ENCODE peak calls at places on chromosomes 12 and 14, in four cellular contexts. H is tibial artery, J is cardiac fibroblast, T is adrenal gland. C is an unnamed sample.

GRCh38 chr12:47938093-47938492 is 25.3 kb upstream of the TMEM106C start:
- DNase-seq in T (no peak), H (no peak), J (no peak), C (peak)

GRCh38 chr12:51726931-51727330 is 121.6 kb downstream of the FIGNL2 start:
- DNase-seq in H (no peak), T (no peak), J (no peak), C (no peak)

GRCh38 chr14:85572845-85573244 is 42.9 kb downstream of the FLRT2 start:
- DNase-seq in J (peak), H (no peak), T (no peak), C (peak)

GRCh38 chr12:88578274-88578673 is 2.0 kb downstream of the KITLG start:
- DNase-seq in H (no peak), J (no peak), T (no peak), C (peak)

GRCh38 chr12:88453323-88453722 is 126.9 kb downstream of the KITLG start:
- DNase-seq in H (no peak), J (no peak), T (no peak), C (peak)

GRCh38 chr12:6533653-6534157 is 612 bp upstream of the GAPDH start:
- DNase-seq in T (peak), J (peak), H (peak), C (peak)

GRCh38 chr14:76768201-76768656 is 7.0 kb downstream of the VASH1 start:
- DNase-seq in J (peak), T (peak), H (peak), C (no peak)

GRCh38 chr12:52805000-52805399 is 8.9 kb downstream of the KRT4 start:
- DNase-seq in J (no peak), H (no peak), T (no peak), C (no peak)

GRCh38 chr12:92045852-92046251 is 99.8 kb downstream of the BTG1 start:
- DNase-seq in T (no peak), H (no peak), J (no peak), C (no peak)

GRCh38 chr12:82411561-82412230 is 53.4 kb downstream of the METTL25 start:
- DNase-seq in H (no peak), J (no peak), T (no peak), C (no peak)

DNA sequence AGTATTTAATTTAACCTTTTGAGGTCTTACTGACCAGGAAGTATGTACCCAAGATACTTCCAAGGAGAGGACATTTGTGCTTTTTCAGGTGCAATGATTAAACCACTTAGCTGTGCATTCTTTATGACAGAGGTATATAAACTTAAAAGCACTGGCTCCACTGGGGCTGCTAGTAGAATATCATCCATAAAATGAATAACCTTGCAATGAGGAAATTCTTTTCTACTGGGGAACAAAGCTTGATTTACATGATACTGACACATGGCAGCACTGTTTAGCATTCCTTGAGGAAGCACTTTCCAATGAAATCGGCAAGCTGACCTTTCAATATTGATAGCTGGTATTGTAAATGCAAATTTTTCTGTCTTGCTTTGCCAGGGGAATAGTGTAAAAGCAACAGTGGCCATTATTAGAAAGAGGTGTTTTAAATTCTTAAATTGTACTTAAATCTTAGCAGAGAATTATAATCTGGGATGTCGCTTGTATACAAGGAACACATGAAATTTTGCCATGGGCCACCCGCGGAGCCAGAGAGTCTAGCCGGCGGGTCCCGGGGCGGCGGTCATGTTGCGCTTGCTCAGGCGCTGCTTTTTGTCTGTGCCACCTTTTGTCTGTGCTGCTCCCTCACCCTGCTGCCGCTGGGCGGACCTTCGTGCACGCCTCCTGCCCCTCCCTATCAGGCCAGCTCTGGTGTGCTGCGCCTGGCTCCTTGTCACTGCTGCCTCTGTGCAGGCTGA is 20.9 kb upstream of the BLTP3B start:
- DNase-seq in H (peak), T (peak), J (peak), C (peak)
- H3K4me3 ChIP-seq in H (peak), T (no peak), J (peak), C (no peak)

DNA sequence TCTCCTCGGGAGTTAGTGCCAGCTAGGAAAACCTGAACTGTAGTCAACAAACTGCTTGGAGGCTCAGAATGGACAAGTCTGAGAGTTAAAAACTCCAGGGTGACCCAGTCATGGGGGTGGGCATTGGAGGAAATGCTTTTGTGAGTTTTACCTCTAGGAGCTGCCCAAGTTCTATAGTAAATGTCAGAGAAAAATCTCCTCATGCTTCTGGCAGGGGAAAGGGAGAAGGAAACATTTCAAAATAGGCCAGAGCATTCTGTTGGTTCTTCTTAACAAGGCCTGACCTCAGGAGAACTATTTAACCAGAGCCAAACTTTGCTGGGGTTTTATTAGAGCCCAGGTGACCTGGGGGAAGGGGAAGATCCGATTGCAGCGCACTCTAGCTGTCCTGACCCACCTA is 12.3 kb downstream of the NINJ2 start:
- DNase-seq in T (no peak), J (peak), H (no peak), C (no peak)
- TF ChIP-seq CTCF in T (no peak), J (no peak), H (no peak), C (no peak)

DNA sequence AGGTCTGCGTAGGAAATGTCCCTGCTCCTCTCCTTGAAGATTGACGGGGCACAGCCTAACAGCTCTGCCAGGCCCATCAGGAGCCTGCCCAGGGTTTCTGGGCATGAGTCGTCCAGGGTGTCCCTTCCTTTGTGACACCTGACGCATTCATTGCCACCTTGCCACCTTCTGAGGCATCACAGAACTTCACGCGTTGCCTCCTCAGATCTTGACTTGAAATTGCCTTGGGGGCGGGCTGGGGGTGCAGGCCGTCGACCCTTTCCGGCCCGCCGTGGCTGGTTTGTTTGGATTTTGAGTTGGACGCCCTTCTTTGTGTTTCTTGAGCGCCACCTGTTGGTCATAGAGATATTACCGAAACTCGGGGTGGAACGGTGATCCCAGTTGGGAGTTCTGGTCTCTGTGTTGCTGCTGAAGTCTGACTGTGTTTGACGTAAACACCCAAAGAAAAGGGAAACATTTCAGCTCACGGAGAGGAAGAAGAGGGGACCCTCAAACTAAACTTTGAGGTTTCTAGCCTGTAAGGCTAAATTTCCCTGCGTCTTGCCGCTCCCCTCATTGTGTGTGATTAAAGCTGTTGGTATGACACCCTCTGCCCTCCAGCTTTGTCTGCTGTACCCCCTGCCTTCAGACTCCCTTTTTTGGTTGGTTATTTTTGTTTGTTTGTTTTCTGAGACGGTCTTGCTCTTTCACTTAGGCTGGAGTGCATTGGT is 44.6 kb downstream of the MLXIP start:
- DNase-seq in H (peak), J (peak), T (peak), C (peak)
- H3K4me3 ChIP-seq in H (no peak), J (no peak), T (no peak), C (no peak)

GRCh38 chr12:112179936-112180335 is 54.6 kb downstream of the TRAFD1 start:
- DNase-seq in T (no peak), H (no peak), J (no peak), C (no peak)
- TF ChIP-seq CTCF in T (no peak), H (no peak), J (no peak), C (no peak)

DNA sequence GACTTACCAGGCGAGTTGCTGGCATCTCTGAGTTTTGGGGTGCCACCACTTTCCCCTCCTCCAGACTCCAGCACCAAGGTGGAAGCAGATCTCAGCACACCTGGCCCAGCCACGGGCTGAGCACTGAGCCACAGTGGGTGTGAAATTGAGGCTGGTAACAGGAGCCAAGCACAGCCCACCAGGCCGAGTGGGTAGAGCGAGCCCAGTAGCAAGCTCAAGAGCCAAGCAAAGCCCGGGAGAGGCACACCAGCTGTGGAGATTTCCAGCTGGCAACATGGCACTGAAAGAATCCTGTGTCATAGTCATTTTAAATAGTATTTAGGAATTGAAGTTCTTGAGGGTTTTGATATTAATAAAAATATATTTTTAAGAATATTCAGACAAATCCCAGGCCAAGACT is 596.2 kb upstream of the TMEM132C start:
- DNase-seq in J (no peak), T (no peak), H (no peak), C (no peak)
- H3K4me3 ChIP-seq in J (no peak), T (no peak), H (no peak), C (no peak)

DNA sequence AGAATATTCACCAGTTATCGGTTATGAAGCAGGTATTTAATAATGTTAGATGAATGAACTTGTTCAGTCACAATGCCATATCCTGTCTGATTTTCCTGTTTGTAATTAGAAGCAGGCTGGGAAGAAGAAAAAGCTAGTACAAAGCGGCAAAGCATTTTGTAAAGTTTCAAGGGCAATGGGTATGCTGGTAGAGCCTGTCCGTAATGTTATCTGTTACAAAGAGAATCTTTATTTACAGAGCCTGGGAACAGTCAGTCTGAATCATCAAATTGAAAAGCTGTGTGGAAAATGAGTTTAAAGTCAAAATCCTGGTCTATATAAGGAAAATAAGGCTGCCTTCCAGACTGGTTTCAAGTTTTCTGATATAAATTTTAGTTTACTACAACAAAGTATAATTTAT is 40.5 kb downstream of the PARP11 start:
- DNase-seq in J (no peak), H (no peak), T (no peak), C (peak)
- TF ChIP-seq CTCF in J (no peak), H (no peak), T (no peak), C (no peak)

GRCh38 chr14:20434701-20435453 is 1.1 kb downstream of the KLHL33 start:
- DNase-seq in T (peak), H (peak), J (peak), C (no peak)
- H3K4me3 ChIP-seq in T (no peak), H (peak), J (peak), C (peak)

DNA sequence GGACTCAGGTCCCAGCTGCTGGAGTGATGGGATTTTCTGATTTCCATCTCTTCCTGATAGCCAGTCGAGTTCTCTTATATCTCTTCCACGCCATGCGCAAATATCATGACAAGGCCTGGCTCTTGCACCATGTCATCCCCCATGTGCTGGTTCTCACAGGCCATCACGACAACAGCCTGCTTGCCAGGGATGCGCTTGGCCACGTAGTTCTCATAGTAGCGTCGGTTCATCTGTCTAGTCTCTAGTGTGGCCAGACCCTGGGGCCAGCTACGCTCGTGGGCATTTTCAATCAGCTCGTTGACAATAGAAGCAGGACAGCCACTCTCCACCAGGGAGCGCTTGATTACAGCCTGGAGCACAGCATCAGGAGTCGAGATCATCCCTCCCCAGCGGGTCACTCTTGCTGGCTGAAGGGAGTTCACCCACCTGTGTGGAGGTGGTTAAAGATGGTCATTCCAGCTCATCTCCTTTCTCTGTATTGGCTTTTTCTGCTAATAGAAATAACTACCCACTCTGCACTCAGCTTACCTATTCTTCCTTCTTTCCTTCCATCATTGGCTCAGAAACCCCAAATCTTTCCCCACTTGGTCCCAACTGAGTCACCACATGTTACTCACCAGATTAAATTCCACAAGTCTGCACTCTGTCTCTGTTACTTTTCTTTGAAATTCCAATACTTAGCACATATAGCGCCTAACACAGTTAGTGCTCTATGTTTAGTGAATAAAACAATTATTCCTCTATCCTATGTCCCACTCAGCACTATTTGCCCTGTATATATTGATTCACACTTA is 15.2 kb downstream of the RNF41 start:
- DNase-seq in H (peak), J (peak), T (peak), C (peak)
- TF ChIP-seq CTCF in H (peak), J (peak), T (peak), C (peak)